ENCODE peak calls at places on chromosomes 5 and 9, in nine cellular contexts. W is HFF-Myc; C is HFFc6; J is fibroblast of mammary gland; R is heart left ventricle; V is NCI-H2107; N is stimulated activated CD4-positive, alpha-beta T cell treated with anti-CD3 and anti-CD28 coated beads, Interleukin-4, amount 100 ng/mL, for 1 hour; T is OCI-M1; Q is BJ. Z is an unnamed sample.

GRCh38 chr9:110738982-110739381 is 70.4 kb downstream of the MUSK start:
- DNase-seq in W (no peak), C (no peak), J (no peak), R (no peak), V (no peak), N (no peak), T (no peak), Q (no peak), Z (no peak)

GRCh38 chr5:145245354-145245753 is 589.8 kb downstream of the PRELID2 start:
- DNase-seq in W (no peak), C (no peak), J (peak), R (no peak), V (no peak), N (no peak), T (no peak), Q (no peak), Z (no peak)

GRCh38 chr5:35854248-35854647 is 2.4 kb upstream of the IL7R start:
- DNase-seq in W (no peak), C (no peak), J (no peak), R (no peak), V (no peak), N (peak), T (no peak), Q (no peak), Z (no peak)

GRCh38 chr9:117616436-117616835 is 87.8 kb upstream of the TLR4 start:
- DNase-seq in W (no peak), C (no peak), J (no peak), R (no peak), V (no peak), N (no peak), T (no peak), Q (no peak), Z (no peak)

GRCh38 chr5:151270599-151270998 is 17.6 kb downstream of the GM2A start:
- DNase-seq in W (no peak), C (peak), J (peak), R (no peak), V (no peak), N (no peak), T (no peak), Q (peak), Z (peak)

GRCh38 chr5:156295434-156295833 is 31.5 kb upstream of the SGCD start:
- DNase-seq in W (no peak), C (no peak), J (no peak), R (no peak), V (no peak), N (no peak), T (no peak), Q (no peak), Z (no peak)

GRCh38 chr5:180304431-180305375 is 12.8 kb upstream of the MAPK9 start:
- DNase-seq in W (no peak), C (no peak), J (no peak), R (no peak), V (no peak), N (no peak), T (no peak), Q (no peak), Z (no peak)

GRCh38 chr5:124741711-124742496 is 4.5 kb downstream of the ZNF608 start:
- DNase-seq in W (peak), C (peak), J (peak), R (no peak), V (no peak), N (no peak), T (no peak), Q (no peak), Z (peak)

GRCh38 chr5:155665371-155665770 is 651.8 kb downstream of the KIF4B start:
- DNase-seq in W (no peak), C (no peak), J (no peak), R (no peak), V (no peak), N (no peak), T (no peak), Q (no peak), Z (no peak)

GRCh38 chr5:32017638-32018429 is 156.3 kb downstream of the GOLPH3 start:
- DNase-seq in W (no peak), C (no peak), J (peak), R (no peak), V (no peak), N (no peak), T (no peak), Q (no peak), Z (no peak)

GRCh38 chr5:1211701-1212100 is 10.3 kb downstream of the SLC6A19 start:
- DNase-seq in W (no peak), C (no peak), J (no peak), R (no peak), V (no peak), N (no peak), T (no peak), Q (no peak), Z (no peak)

GRCh38 chr9:5511476-5511875 is 1.1 kb downstream of the PDCD1LG2 start:
- DNase-seq in W (no peak), C (no peak), J (peak), R (no peak), V (no peak), N (no peak), T (no peak), Q (no peak), Z (no peak)

GRCh38 chr9:81619353-81620008 is 69.9 kb downstream of the TLE1 start:
- DNase-seq in W (peak), C (peak), J (peak), R (no peak), V (peak), N (no peak), T (no peak), Q (peak), Z (no peak)